ENCODE peak calls at places on chromosomes 11 and 22, in five cellular contexts. F, T, W, L and J are unnamed samples. For H3K4me1 and H3K9me3, the result is how much of the 10 kb centered on the place peaks cover.

GRCh38 chr11:23403210-23404185 is 543.2 kb upstream of the CCDC179 start:
- DNase-seq in L (no peak), T (no peak), W (no peak), F (no peak), J (no peak)

GRCh38 chr11:45005106-45005505 is 54.4 kb upstream of the TP53I11 start:
- DNase-seq in F (no peak), T (no peak), L (no peak), W (no peak), J (no peak)

GRCh38 chr11:44607324-44607962 is 42.0 kb downstream of the CD82 start:
- DNase-seq in W (no peak), L (no peak), F (no peak), T (peak), J (no peak)

GRCh38 chr22:46054091-46054877 is 77.3 kb upstream of the WNT7B start:
- DNase-seq in L (no peak), T (peak), W (no peak), F (no peak), J (no peak)

GRCh38 chr22:42459273-42460040 is 27.3 kb upstream of the NFAM1 start:
- DNase-seq in W (peak), T (no peak), F (no peak), L (no peak), J (no peak)

GRCh38 chr11:21472256-21472655 is 720.6 kb upstream of the ANO5 start:
- DNase-seq in F (peak), L (no peak), T (peak), W (no peak), J (no peak)

GRCh38 chr11:27477831-27478230 is 5.2 kb upstream of the LGR4 start:
- DNase-seq in T (no peak), F (no peak), W (no peak), L (no peak), J (no peak)

GRCh38 chr11:117072517-117073218 is 25.6 kb downstream of the SIK3 start:
- DNase-seq in T (peak), W (peak), F (peak), L (peak), J (peak)

GRCh38 chr11:66100272-66101037 is 30.4 kb downstream of the PACS1 start:
- DNase-seq in W (no peak), T (peak), L (no peak), F (peak), J (no peak)

GRCh38 chr11:82846037-82846383 is 54.2 kb downstream of the PRCP start:
- DNase-seq in W (no peak), T (no peak), L (no peak), F (no peak), J (no peak)

GRCh38 chr11:86741489-86742435 is 58.6 kb upstream of the PRSS23 start:
- DNase-seq in F (peak), T (peak), W (peak), L (no peak), J (peak)

GRCh38 chr11:14373941-14374646 is 15.1 kb upstream of the RRAS2 start:
- DNase-seq in F (no peak), T (peak), L (no peak), W (no peak), J (peak)

GRCh38 chr11:1404461-1405185 is 14.9 kb downstream of the BRSK2 start:
- DNase-seq in L (no peak), T (no peak), W (no peak), F (no peak), J (no peak)

GRCh38 chr11:47306484-47306844 is 36.5 kb downstream of the MADD start:
- DNase-seq in W (no peak), L (no peak), T (no peak), F (no peak), J (no peak)

GRCh38 chr11:78759067-78759466 is 184.4 kb upstream of the NARS2 start:
- DNase-seq in W (no peak), T (no peak), L (no peak), F (no peak), J (no peak)

GRCh38 chr11:88181776-88182175 is 6.5 kb upstream of the RAB38 start:
- DNase-seq in L (no peak), T (no peak), F (no peak), W (no peak), J (no peak)

GRCh38 chr11:47236482-47236881 is 12.1 kb downstream of the ACP2 start:
- DNase-seq in T (peak), L (no peak), F (no peak), W (no peak), J (no peak)

GRCh38 chr11:78350101-78350645 is 67.4 kb downstream of the GAB2 start:
- DNase-seq in L (no peak), F (no peak), T (peak), W (peak), J (peak)

GRCh38 chr11:19079643-19080440 is 19.3 kb upstream of the MRGPRX2 start:
- DNase-seq in F (no peak), T (peak), L (peak), W (peak), J (peak)

GRCh38 chr11:131914299-131914902 is 544.0 kb downstream of the NTM start:
- DNase-seq in L (no peak), W (no peak), T (no peak), F (no peak), J (no peak)

GRCh38 chr22:27794244-27794643 is 7.3 kb downstream of the MN1 start:
- DNase-seq in T (no peak), F (no peak), W (no peak), L (no peak), J (no peak)

GRCh38 chr11:46520971-46521745 is 72.7 kb downstream of the AMBRA1 start:
- DNase-seq in L (no peak), F (no peak), T (peak), W (no peak), J (peak)

GRCh38 chr22:28800308-28801041 is at the start of gene XBP1:
- DNase-seq in W (peak), F (peak), L (peak), T (peak), J (peak)
- H3K4me1 ChIP-seq in W (under half), F (under half), L (under half), T (under half), J (under half)

DNA sequence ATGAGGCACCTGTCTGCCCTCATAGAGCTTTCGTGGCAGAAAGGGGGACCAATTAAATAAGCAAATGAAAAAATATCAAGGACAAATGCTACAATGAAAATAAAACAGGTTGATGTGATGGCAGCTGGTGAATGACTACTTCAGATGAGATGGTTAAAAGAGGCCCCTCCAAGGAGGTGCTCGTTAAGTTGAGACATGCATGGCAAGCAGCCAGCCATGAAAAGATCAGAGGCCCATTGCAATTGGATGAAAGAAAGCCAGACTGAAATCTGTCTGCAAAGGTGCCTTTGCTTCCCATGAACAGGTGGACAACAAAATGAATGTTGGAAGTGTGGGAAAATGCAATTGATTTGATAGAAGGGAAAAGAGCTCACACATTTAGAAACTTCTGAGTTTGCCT is 844 bp upstream of the TRPC6 start:
- DNase-seq in F (no peak), L (no peak), T (no peak), W (no peak), J (no peak)
- H3K9me3 ChIP-seq in F (under half), L (under half), T (under half), W (under half), J (under half)

GRCh38 chr11:57421066-57421465 is 5.9 kb downstream of the SLC43A3 start:
- DNase-seq in W (no peak), L (no peak), F (no peak), T (no peak), J (no peak)
- H3K4me2 ChIP-seq in W (no peak), L (no peak), F (no peak), T (no peak), J (no peak)

DNA sequence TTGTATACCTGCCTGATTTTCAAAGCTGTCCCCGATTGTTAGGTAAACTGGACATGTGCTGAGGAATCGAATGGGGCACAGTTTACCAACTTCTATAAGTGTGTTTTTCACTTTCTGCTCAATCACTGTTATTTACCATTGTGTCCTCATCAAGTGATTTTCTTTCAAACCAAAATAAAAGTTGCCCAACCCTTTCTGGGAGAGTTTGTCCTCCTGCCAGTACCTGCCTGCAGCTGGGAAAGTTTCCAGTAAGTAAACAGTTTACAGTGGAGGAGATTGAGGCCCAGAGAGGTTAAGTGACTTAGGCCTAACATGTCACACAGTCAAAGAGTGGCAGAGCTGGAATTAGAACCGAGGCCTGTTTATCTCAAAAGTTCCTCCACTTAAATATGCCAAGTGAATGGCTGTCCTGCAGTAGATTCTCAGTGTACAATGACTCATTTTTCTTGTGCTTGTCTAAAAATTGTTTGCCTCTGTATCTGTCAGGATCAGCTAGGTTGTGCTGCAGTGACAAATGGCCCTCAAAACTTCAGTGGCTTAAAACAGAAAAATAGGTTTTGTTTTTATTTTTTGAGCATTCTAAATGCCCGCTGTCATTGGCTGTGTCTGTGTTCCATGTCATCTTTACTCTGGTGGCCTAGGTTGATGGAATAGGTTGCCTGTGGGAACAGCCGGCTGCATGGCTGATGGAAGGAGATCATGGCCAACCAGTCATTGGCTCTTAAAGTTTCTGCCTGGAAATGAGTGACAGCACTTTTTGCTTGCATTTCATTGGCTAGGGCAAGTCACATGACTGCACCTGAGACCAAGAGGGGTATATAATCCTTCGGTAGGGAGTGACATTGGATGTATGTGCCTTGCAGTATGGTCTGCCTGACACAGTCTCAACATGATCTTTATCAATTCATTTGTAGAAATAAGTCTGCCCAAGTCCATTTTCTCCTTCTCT is 61.8 kb upstream of the CRYBB3 start:
- DNase-seq in W (no peak), T (no peak), F (no peak), L (peak), J (no peak)
- H3K4me1 ChIP-seq in W (under half), T (under half), F (under half), L (under half), J (under half)

GRCh38 chr22:48080304-48081165 is 1318.1 kb downstream of the TBC1D22A start:
- DNase-seq in T (no peak), L (no peak), F (no peak), W (no peak), J (no peak)
- H3K9me3 ChIP-seq in T (under half), L (under half), F (under half), W (under half), J (under half)

DNA sequence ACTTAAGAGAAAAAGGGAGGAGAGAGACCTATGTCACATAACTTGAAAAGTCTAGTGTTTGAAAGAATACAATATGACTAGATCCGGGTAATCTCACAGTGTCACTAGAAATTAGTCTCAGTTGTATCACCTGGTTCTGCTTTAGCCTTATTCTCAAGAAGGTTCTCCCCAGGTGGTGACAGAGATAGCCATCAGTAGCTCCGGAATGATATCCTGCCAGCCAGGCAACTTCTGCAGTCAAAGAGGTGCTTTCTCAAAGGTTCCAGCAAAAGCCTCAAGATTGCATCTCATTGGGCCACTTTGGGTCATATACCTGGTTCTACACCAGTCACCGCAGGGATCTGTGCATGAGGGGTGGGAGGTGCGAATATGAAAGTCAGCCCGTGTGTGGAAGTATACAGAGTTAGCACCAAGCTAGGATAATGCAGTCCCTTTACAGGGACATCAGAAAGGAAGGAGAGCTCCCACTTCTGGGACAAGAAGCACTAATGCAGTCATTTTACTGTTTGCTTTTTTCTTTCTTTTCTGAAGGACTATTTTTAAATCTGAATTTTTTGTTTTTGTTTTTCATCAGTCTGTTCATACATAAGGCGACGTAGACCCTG is 61.1 kb downstream of the CYB5R2 start:
- DNase-seq in F (no peak), W (no peak), T (no peak), L (no peak), J (peak)
- H3K4me2 ChIP-seq in F (peak), W (peak), T (no peak), L (no peak), J (peak)

GRCh38 chr11:67491276-67492068 is 8.6 kb downstream of the AIP start:
- DNase-seq in F (no peak), T (no peak), W (no peak), L (no peak), J (no peak)

GRCh38 chr11:67494371-67495233 is 10.6 kb downstream of the PITPNM1 start:
- DNase-seq in L (no peak), F (no peak), T (no peak), W (no peak), J (no peak)

GRCh38 chr11:67492069-67492727 is 9.4 kb downstream of the AIP start:
- DNase-seq in W (no peak), F (no peak), T (no peak), L (no peak), J (no peak)

GRCh38 chr11:67493548-67494370 is 10.9 kb downstream of the AIP start:
- DNase-seq in F (no peak), W (no peak), L (no peak), T (no peak), J (no peak)

DNA sequence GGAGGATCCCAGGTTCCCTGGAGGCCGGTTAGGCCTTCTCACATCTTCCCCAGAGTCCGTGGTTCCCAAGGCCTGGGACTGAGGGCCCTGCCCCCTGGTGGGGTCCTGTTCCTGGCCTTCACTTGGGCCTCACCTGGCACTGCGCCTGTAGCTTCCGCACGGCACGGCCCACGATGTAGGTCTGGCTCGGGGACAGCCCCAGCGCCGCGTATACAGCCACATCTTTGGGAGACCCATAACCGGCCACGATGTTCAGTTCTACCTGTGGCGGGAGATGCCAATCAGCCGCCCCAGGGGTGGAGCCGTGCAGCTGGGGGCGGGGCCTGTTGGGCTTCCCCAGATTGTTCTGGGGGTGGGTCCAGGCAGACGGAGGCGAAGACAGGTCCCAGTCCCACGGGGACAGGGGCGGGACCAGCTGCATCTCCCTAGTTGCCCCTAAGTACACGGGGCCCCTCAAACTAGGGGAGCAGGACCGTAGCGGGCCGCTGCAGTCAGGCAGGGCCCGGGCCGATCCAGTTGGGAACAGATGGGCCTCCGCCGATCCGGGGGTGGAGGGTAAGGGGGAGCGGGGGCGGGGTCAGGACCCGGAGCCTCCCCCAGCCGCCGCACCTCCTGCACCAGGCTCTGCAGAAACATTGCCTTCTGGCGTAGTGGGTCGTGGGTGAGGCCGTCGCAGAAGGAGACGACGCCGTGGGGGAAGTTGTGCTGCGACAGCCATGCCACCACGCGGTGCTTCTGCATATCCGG is 10.1 kb downstream of the AIP start:
- DNase-seq in T (no peak), F (no peak), W (no peak), L (no peak), J (no peak)
- H3K4me1 ChIP-seq in T (under half), F (under half), W (under half), L (under half), J (under half)

GRCh38 chr22:47324435-47324990 is 562.1 kb downstream of the TBC1D22A start:
- DNase-seq in W (no peak), L (no peak), T (no peak), F (no peak), J (no peak)
- H3K9me3 ChIP-seq in W (under half), L (under half), T (under half), F (under half), J (under half)

GRCh38 chr11:61956191-61957027 is 6.3 kb downstream of the BEST1 start:
- DNase-seq in W (no peak), T (no peak), L (no peak), F (no peak), J (no peak)

GRCh38 chr11:61954106-61955030 is 4.2 kb downstream of the BEST1 start:
- DNase-seq in T (no peak), W (peak), F (no peak), L (no peak), J (no peak)

GRCh38 chr11:61955031-61955415 is 4.9 kb downstream of the BEST1 start:
- DNase-seq in F (peak), L (no peak), W (peak), T (peak), J (no peak)

GRCh38 chr11:61957028-61957770 is 7.0 kb downstream of the BEST1 start:
- DNase-seq in F (no peak), W (no peak), T (no peak), L (no peak), J (no peak)

DNA sequence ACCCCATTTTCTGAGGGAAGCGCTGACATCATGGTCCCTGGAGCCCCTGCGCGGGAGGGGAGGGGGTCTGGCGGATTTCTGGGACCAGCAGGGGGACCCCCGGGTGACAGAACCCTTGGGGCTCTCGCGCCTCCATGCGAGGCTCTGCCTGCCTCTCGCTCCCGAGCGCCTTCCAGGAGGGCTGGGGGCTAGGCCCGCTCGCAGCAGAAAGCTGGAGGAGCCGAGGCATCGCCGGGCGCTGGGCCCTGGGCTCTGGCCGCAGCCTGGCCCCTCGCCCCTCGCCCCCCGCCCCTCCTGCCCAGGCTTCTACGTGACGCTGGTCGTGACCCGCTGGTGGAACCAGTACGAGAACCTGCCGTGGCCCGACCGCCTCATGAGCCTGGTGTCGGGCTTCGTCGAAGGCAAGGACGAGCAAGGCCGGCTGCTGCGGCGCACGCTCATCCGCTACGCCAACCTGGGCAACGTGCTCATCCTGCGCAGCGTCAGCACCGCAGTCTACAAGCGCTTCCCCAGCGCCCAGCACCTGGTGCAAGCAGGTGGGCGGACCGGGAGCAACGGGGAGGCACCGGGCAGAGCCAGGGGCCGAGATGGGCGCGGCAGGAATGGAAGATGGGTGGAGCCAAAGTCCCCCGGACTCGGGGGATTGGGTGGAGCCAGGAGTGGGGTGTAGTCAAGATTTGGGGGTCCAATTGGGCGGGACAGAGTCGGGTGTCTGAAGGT is 5.4 kb downstream of the BEST1 start:
- DNase-seq in L (no peak), W (peak), F (no peak), T (no peak), J (no peak)
- H3K4me2 ChIP-seq in L (no peak), W (peak), F (peak), T (peak), J (peak)